ENCODE peak calls at places on chromosomes 5 and 9, in ten cellular contexts. S is GM23338, C is neural progenitor cell, Z is mammary epithelial cell, J is hepatocyte, F is PC-3, U is GM23248, V is H1, P is astrocyte, K is fibroblast of lung. H is an unnamed sample.

GRCh38 chr9:107480386-107480789 is 9.2 kb downstream of the KLF4 start:
- DNase-seq in P (peak), C (no peak), V (no peak), F (peak), U (peak), J (peak), Z (peak), S (no peak), K (peak), H (peak)

GRCh38 chr5:32583582-32584232 is 1.6 kb upstream of the SUB1 start:
- DNase-seq in U (no peak), V (no peak), S (peak), Z (peak), C (no peak), K (no peak), F (no peak), J (no peak), P (no peak), H (no peak)

GRCh38 chr5:170791325-170791954 is 7.9 kb downstream of the GABRP start:
- DNase-seq in C (peak), F (peak), S (peak), K (peak), V (peak), P (peak), U (peak), Z (peak), J (peak), H (peak)

GRCh38 chr9:2645569-2645968 is 24.0 kb downstream of the VLDLR start:
- DNase-seq in F (no peak), J (no peak), K (no peak), U (no peak), C (no peak), V (no peak), P (no peak), Z (no peak), S (no peak), H (no peak)

GRCh38 chr9:71890042-71890680 is 20.8 kb downstream of the ABHD17B start:
- DNase-seq in V (no peak), K (no peak), F (no peak), S (no peak), C (no peak), J (no peak), Z (no peak), P (no peak), U (no peak), H (no peak)

GRCh38 chr5:93782978-93783377 is 41.6 kb upstream of the POU5F2 start:
- DNase-seq in U (peak), K (peak), S (no peak), P (peak), J (no peak), Z (no peak), F (peak), V (no peak), C (no peak), H (no peak)

GRCh38 chr9:103014242-103014641 is 19.1 kb downstream of the CYLC2 start:
- DNase-seq in F (no peak), U (no peak), V (no peak), J (no peak), K (no peak), C (no peak), S (no peak), P (no peak), Z (no peak), H (no peak)

GRCh38 chr9:23777328-23777727 is 48.7 kb downstream of the ELAVL2 start:
- DNase-seq in F (no peak), S (no peak), K (no peak), J (no peak), C (no peak), V (no peak), U (no peak), Z (no peak), P (no peak), H (no peak)

GRCh38 chr5:68070641-68071191 is 144.8 kb upstream of the PIK3R1 start:
- DNase-seq in U (peak), Z (no peak), V (no peak), S (no peak), F (no peak), P (no peak), K (no peak), J (no peak), C (no peak), H (no peak)

GRCh38 chr5:59317023-59317771 is 576.3 kb downstream of the PDE4D start:
- DNase-seq in P (no peak), J (peak), U (peak), C (peak), F (peak), K (peak), S (peak), Z (peak), V (no peak), H (peak)

GRCh38 chr5:67249590-67249895 is 52.9 kb upstream of the CD180 start:
- DNase-seq in Z (no peak), V (no peak), J (no peak), F (no peak), U (no peak), K (no peak), P (no peak), S (no peak), C (no peak), H (peak)

GRCh38 chr9:16281707-16282106 is 588.8 kb downstream of the BNC2 start:
- DNase-seq in V (no peak), C (no peak), U (no peak), S (no peak), J (no peak), F (peak), Z (no peak), K (no peak), P (no peak), H (no peak)

GRCh38 chr5:45484781-45485180 is 211.4 kb downstream of the HCN1 start:
- DNase-seq in P (no peak), Z (no peak), S (no peak), F (no peak), K (no peak), J (no peak), V (no peak), C (no peak), U (no peak), H (no peak)

GRCh38 chr9:129141066-129142041 is 30.1 kb downstream of the PTPA start:
- DNase-seq in C (peak), J (peak), Z (peak), F (no peak), V (no peak), U (peak), K (peak), P (peak), S (no peak), H (peak)

GRCh38 chr5:1786621-1787471 is 12.8 kb downstream of the MRPL36 start:
- DNase-seq in S (no peak), V (no peak), P (no peak), U (no peak), Z (no peak), C (no peak), J (no peak), F (no peak), K (no peak), H (no peak)

GRCh38 chr9:87742813-87743428 is 17.0 kb downstream of the CTSL start:
- DNase-seq in J (no peak), S (no peak), F (no peak), V (no peak), Z (peak), P (no peak), U (peak), C (no peak), K (peak), H (peak)

GRCh38 chr5:10741661-10742060 is 19.4 kb downstream of the DAP start:
- DNase-seq in P (no peak), V (no peak), C (no peak), U (no peak), S (no peak), K (no peak), F (no peak), J (no peak), Z (no peak), H (no peak)

GRCh38 chr5:77211013-77211690 is 672 bp downstream of the PDE8B start:
- DNase-seq in F (peak), Z (no peak), S (peak), K (no peak), C (peak), J (peak), V (peak), P (no peak), U (peak), H (no peak)

GRCh38 chr9:91060520-91061343 is 259.1 kb downstream of the SYK start:
- DNase-seq in C (no peak), V (peak), U (peak), K (peak), Z (peak), J (peak), S (no peak), F (peak), P (peak), H (no peak)

GRCh38 chr9:14340994-14341393 is 27.1 kb upstream of the NFIB start:
- DNase-seq in F (no peak), S (peak), Z (no peak), P (no peak), V (no peak), J (no peak), C (no peak), K (no peak), U (no peak), H (no peak)

GRCh38 chr9:98491778-98492177 is 217.0 kb downstream of the GABBR2 start:
- DNase-seq in P (peak), C (peak), F (no peak), K (peak), V (no peak), U (peak), S (no peak), J (peak), Z (no peak), H (no peak)

GRCh38 chr5:135194573-135195266 is 160.7 kb upstream of the PITX1 start:
- DNase-seq in V (no peak), Z (no peak), S (no peak), J (no peak), F (no peak), P (peak), C (no peak), U (peak), K (peak), H (no peak)

GRCh38 chr5:34891981-34892380 is 23.3 kb downstream of the RAD1 start:
- DNase-seq in C (no peak), J (peak), S (no peak), P (peak), Z (no peak), V (no peak), K (peak), F (no peak), U (peak), H (no peak)

GRCh38 chr9:84697494-84698114 is 28.1 kb downstream of the NTRK2 start:
- DNase-seq in F (peak), V (peak), U (peak), S (peak), K (peak), J (peak), C (peak), Z (peak), P (peak), H (peak)

GRCh38 chr5:97075649-97076048 is 66.8 kb downstream of the LIX1 start:
- DNase-seq in V (no peak), P (no peak), F (no peak), S (no peak), U (no peak), K (no peak), C (no peak), Z (no peak), J (no peak), H (no peak)

DNA sequence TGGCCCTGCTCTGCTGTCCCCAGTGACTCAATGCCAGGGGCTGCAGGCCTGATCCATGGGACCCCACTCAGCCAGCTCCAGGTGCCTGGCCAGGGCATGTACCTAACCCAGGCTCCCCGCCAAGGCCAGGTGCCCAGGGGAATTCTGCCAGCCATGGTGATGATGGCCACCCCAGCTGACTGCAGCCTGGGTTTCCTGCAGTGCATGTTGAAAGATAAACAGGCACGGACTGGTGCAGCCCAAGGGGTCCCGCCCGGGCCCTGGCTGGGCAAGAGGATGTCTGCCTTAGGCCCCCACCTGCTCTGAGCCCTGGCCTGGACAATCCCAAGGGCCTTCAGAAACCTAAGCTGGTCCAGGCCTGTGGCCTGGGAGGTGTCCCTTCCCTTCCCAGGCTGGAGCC is 1.2 kb downstream of the ABCA2 start:
- DNase-seq in Z (no peak), J (no peak), F (no peak), S (no peak), U (no peak), V (no peak), K (no peak), P (no peak), C (no peak), H (no peak)
- H3K4me3 ChIP-seq in Z (peak), J (no peak), F (peak), S (peak), U (peak), V (no peak), K (no peak), P (no peak), C (no peak), H (peak)

GRCh38 chr5:134113572-134113907 is 941 bp upstream of the TCF7 start:
- DNase-seq in K (no peak), F (no peak), Z (no peak), S (no peak), C (no peak), J (no peak), V (no peak), U (no peak), P (no peak), H (no peak)
- TF ChIP-seq EZH2 in K (no peak), F (no peak), Z (no peak), S (peak), C (peak), J (no peak), V (peak), U (no peak), P (no peak), H (no peak)

DNA sequence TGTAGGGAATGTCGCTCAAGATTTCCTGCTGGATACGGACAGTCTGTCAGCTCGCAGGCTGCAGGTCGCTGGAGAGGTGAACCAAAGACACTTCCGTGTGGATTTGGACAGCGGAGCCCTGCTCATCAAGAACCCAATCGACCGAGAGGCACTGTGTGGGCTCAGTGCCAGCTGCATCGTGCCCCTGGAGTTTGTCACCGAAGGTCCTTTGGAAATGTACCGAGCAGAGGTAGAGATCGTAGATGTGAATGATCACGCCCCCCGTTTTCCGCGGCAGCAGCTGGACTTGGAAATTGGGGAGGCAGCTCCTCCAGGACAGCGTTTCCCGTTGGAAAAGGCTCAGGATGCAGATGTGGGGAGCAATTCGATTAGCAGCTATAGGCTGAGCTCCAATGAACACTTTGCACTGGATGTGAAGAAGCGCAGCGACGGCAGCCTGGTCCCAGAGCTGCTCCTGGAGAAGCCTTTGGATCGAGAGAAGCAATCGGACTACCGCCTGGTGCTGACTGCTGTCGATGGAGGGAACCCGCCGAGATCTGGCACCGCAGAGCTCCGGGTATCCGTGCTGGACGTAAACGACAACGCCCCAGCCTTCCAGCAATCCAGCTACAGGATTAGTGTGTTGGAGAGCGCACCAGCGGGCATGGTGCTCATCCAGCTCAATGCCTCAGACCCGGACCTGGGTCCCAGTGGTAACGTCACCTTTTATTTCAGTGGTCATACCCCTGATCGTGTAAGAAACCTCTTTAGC is 650 bp downstream of the PCDHGC4 start:
- DNase-seq in J (no peak), V (no peak), K (no peak), P (no peak), C (peak), U (peak), Z (no peak), S (no peak), F (no peak), H (no peak)
- H3K4me3 ChIP-seq in J (peak), V (peak), K (peak), P (peak), C (peak), U (peak), Z (no peak), S (peak), F (no peak), H (no peak)

GRCh38 chr9:132409828-132410528 is at the start of gene CFAP77:
- DNase-seq in J (peak), K (peak), C (peak), P (peak), F (peak), Z (peak), U (peak), S (peak), V (peak), H (peak)
- TF ChIP-seq EZH2 in J (no peak), K (no peak), C (peak), P (peak), F (no peak), Z (no peak), U (no peak), S (no peak), V (no peak), H (no peak)

GRCh38 chr5:83197326-83197725 is 120.0 kb downstream of the XRCC4 start:
- DNase-seq in C (peak), S (no peak), K (no peak), U (no peak), P (no peak), Z (no peak), F (no peak), J (no peak), V (no peak), H (peak)
- H3K4me3 ChIP-seq in C (no peak), S (no peak), K (no peak), U (no peak), P (no peak), Z (no peak), F (no peak), J (no peak), V (no peak), H (no peak)

GRCh38 chr5:150189728-150190502 is at the start of gene SLC6A7:
- DNase-seq in C (peak), F (no peak), U (peak), K (no peak), Z (no peak), S (peak), V (peak), P (no peak), J (no peak), H (no peak)
- TF ChIP-seq EZH2 in C (peak), F (no peak), U (no peak), K (peak), Z (no peak), S (peak), V (peak), P (peak), J (peak), H (peak)

DNA sequence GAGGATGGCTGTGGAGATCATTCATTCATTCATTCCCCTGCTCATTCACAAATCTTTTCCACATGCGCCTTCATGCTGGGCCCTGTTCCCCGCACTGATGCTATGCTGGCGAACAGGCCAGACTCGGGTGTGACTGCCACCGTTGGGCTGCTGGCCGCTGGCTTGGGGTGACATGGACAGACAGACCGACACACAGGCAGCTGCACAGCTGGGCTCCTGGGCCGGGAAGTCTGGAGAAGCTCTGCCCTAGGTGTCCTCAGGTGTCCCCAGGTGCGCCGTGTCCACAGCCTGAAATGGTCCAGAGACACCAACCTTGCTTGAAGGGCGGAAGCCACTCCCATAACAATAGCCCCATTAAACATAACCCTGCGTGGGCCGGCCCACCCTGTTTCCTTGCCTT is 35.0 kb upstream of the BARHL1 start:
- DNase-seq in C (no peak), S (no peak), P (no peak), V (no peak), U (no peak), F (no peak), K (no peak), J (no peak), Z (no peak), H (no peak)
- H3K4me3 ChIP-seq in C (no peak), S (no peak), P (no peak), V (no peak), U (no peak), F (no peak), K (no peak), J (no peak), Z (no peak), H (no peak)

GRCh38 chr5:140966293-140967225 is at the start of gene PCDHAC2:
- DNase-seq in P (peak), F (peak), S (peak), C (peak), J (peak), V (peak), K (peak), U (peak), Z (peak), H (peak)
- TF ChIP-seq EZH2 in P (no peak), F (no peak), S (peak), C (peak), J (no peak), V (peak), K (no peak), U (no peak), Z (no peak), H (no peak)

GRCh38 chr5:108084105-108084504 is 297.8 kb downstream of the FBXL17 start:
- DNase-seq in P (peak), Z (peak), K (peak), F (peak), C (no peak), U (no peak), S (no peak), J (no peak), V (no peak), H (no peak)

GRCh38 chr5:108081707-108082106 is 300.2 kb downstream of the FBXL17 start:
- DNase-seq in U (no peak), P (no peak), K (no peak), J (no peak), S (no peak), Z (no peak), F (no peak), V (no peak), C (no peak), H (no peak)

GRCh38 chr5:108078882-108079281 is 303.0 kb downstream of the FBXL17 start:
- DNase-seq in K (no peak), J (no peak), P (no peak), V (no peak), Z (no peak), F (no peak), U (no peak), S (no peak), C (no peak), H (no peak)

GRCh38 chr5:108078345-108078744 is 303.6 kb downstream of the FBXL17 start:
- DNase-seq in V (no peak), S (peak), Z (no peak), F (no peak), P (no peak), J (no peak), U (no peak), K (no peak), C (peak), H (no peak)

GRCh38 chr5:108079754-108080153 is 302.1 kb downstream of the FBXL17 start:
- DNase-seq in U (peak), J (no peak), P (no peak), S (no peak), C (no peak), K (peak), F (peak), V (no peak), Z (no peak), H (peak)
- H3K4me3 ChIP-seq in U (no peak), J (no peak), P (no peak), S (peak), C (no peak), K (no peak), F (no peak), V (no peak), Z (no peak), H (no peak)

H was measured in A673.